ENCODE peak calls at places on chromosomes 13 and 19, in six cellular contexts. N, V, X, I, S and P are unnamed samples.

GRCh38 chr19:52007436-52007804 is 591 bp downstream of the ZNF615 start:
- DNase-seq in N (no peak), I (no peak), X (peak; percentile 16), V (no peak), S (no peak), P (no peak)

GRCh38 chr13:74306496-74306895 is 172.3 kb upstream of the KLF12 start:
- DNase-seq in X (no peak), S (peak; percentile 45), N (no peak), V (no peak), I (no peak), P (no peak)

GRCh38 chr13:32284927-32285632 is 30.1 kb downstream of the ZAR1L start:
- DNase-seq in I (no peak), N (peak; percentile 37), V (no peak), X (no peak), S (peak; percentile 82), P (no peak)

GRCh38 chr19:16233081-16233776 is 35.5 kb downstream of the AP1M1 start:
- DNase-seq in S (no peak), V (no peak), I (no peak), N (no peak), X (no peak), P (no peak)

GRCh38 chr19:10454267-10454666 is 33.9 kb downstream of the PDE4A start:
- DNase-seq in X (no peak), S (peak; percentile 18), I (no peak), N (no peak), V (no peak), P (no peak)

GRCh38 chr19:38213911-38214625 is 10.0 kb downstream of the DPF1 start:
- DNase-seq in S (peak; percentile 61), N (no peak), V (no peak), I (no peak), X (no peak), P (no peak)

GRCh38 chr19:8017808-8018207 is 12.4 kb upstream of the ELAVL1 start:
- DNase-seq in S (no peak), V (no peak), X (no peak), N (no peak), I (no peak), P (no peak)

GRCh38 chr19:43711751-43712355 is 4.0 kb upstream of the IRGC start:
- DNase-seq in I (no peak), V (no peak), N (no peak), S (no peak), X (no peak), P (no peak)

GRCh38 chr13:39855236-39855635 is 199.8 kb downstream of the COG6 start:
- DNase-seq in S (no peak), I (no peak), V (no peak), N (no peak), X (no peak), P (no peak)

GRCh38 chr19:6729573-6730152 is 7.7 kb downstream of the GPR108 start:
- DNase-seq in V (peak; percentile 78), N (no peak), I (no peak), S (no peak), X (no peak), P (no peak)

GRCh38 chr13:108700421-108701170 is 71.2 kb downstream of the MYO16 start:
- DNase-seq in I (no peak), V (no peak), S (peak; percentile 71), X (peak; percentile 11), N (no peak), P (no peak)

GRCh38 chr19:6126335-6126974 is 9.0 kb upstream of the ACSBG2 start:
- DNase-seq in V (no peak), X (peak; percentile 50), N (no peak), I (no peak), S (peak; percentile 71), P (peak; percentile 66)

GRCh38 chr13:50493683-50494082 is 349.8 kb downstream of the DLEU7 start:
- DNase-seq in S (no peak), I (no peak), V (no peak), X (no peak), N (no peak), P (no peak)

GRCh38 chr13:28320884-28321574 is 173.9 kb downstream of the FLT1 start:
- DNase-seq in V (no peak), X (no peak), N (no peak), I (no peak), S (peak; percentile 84), P (no peak)

GRCh38 chr19:48239120-48239519 is 16.6 kb downstream of the CARD8 start:
- DNase-seq in N (no peak), X (no peak), V (no peak), S (no peak), I (no peak), P (no peak)

GRCh38 chr13:64314286-64314685 is 2898.6 kb upstream of the PCDH20 start:
- DNase-seq in N (no peak), V (no peak), X (no peak), I (no peak), S (peak; percentile 61), P (no peak)

GRCh38 chr19:27734496-27735220 is 1478.3 kb downstream of the UQCRFS1 start:
- DNase-seq in V (no peak), S (no peak), X (no peak), I (no peak), N (no peak), P (no peak)

GRCh38 chr13:33109801-33110200 is 93.6 kb downstream of the KL start:
- DNase-seq in X (no peak), V (no peak), I (no peak), S (no peak), N (no peak), P (no peak)

GRCh38 chr19:46073268-46073922 is 32.6 kb upstream of the IGFL4 start:
- DNase-seq in V (no peak), S (peak; percentile 5), I (no peak), N (no peak), X (no peak), P (no peak)

GRCh38 chr13:101417043-101417406 is 717 bp upstream of the NALCN start:
- DNase-seq in V (no peak), I (no peak), X (no peak), N (no peak), S (peak; percentile 84), P (no peak)

GRCh38 chr13:114131581-114132418 is 623 bp downstream of the RASA3 start:
- DNase-seq in I (no peak), X (no peak), N (no peak), S (no peak), V (peak; percentile 26), P (no peak)

GRCh38 chr13:40549500-40550094 is 116.8 kb downstream of the FOXO1 start:
- DNase-seq in V (no peak), I (no peak), X (no peak), N (no peak), S (no peak), P (peak; percentile 43)

GRCh38 chr13:91216928-91217700 is 130.4 kb upstream of the MIR17HG start:
- DNase-seq in X (no peak), N (no peak), I (no peak), S (no peak), V (no peak), P (peak; percentile 82)

GRCh38 chr19:4794971-4795370 is 3.4 kb downstream of the FEM1A start:
- DNase-seq in I (no peak), N (no peak), V (no peak), X (no peak), S (no peak), P (no peak)
- H3K4me3 ChIP-seq in I (no peak overlapping the region), N (no peak overlapping the region), V (no peak overlapping the region), X (no peak overlapping the region), S (no peak overlapping the region), P (no peak overlapping the region)

GRCh38 chr19:41352279-41352608 is 1.5 kb downstream of the TGFB1 start:
- DNase-seq in N (no peak), I (no peak), X (no peak), S (no peak), V (no peak), P (no peak)

GRCh38 chr19:41351339-41352245 is 2.1 kb downstream of the TGFB1 start:
- DNase-seq in S (peak; percentile 42), I (no peak), N (peak; percentile 74), V (peak; percentile 73), X (peak; percentile 65), P (peak; percentile 66)

GRCh38 chr19:41354343-41354974 is 737 bp upstream of the TGFB1 start:
- DNase-seq in N (no peak), S (no peak), V (no peak), X (no peak), I (no peak), P (no peak)

GRCh38 chr19:41353466-41354342 is at the start of gene TGFB1:
- DNase-seq in N (peak; percentile 87), I (peak; percentile 78), V (peak; percentile 91), S (peak; percentile 87), X (peak; percentile 92), P (peak; percentile 87)

DNA sequence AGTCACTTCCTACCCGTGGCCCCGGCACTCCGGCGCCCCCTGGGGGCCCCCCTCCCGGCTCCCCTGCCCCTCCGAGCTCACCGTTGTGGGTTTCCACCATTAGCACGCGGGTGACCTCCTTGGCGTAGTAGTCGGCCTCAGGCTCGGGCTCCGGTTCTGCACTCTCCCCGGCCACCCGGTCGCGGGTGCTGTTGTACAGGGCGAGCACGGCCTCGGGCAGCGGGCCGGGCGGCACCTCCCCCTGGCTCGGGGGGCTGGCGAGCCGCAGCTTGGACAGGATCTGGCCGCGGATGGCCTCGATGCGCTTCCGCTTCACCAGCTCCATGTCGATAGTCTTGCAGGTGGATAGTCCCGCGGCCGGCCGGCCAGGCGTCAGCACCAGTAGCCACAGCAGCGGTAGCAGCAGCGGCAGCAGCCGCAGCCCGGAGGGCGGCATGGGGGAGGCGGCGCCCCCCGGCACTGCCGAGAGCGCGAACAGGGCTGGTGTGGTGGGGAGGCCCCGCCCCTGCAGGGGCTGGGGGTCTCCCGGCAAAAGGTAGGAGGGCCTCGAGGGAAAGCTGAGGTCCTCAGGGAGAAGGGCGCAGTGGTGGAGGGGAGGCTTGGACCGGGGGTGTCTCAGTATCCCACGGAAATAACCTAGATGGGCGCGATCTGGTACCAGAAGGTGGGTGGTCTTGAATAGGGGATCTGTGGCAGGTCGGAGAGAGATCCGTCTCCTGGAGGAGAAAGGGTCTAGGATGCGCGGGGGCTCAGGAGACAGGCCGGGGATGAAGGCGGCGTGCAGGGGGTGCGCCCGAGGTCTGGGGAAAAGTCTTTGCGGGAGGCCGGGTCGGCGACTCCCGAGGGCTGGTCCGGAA is 885 bp downstream of the TGFB1 start:
- DNase-seq in X (peak; percentile 73), N (peak; percentile 65), I (no peak), V (peak; percentile 77), S (peak; percentile 44), P (peak; percentile 64)
- TF ChIP-seq CTCF in X (peak; percentile 47), N (peak; percentile 3), I (no peak), V (peak; percentile 30), S (peak; percentile 55), P (peak; percentile 70)

GRCh38 chr13:26873174-26873698 is 112.7 kb upstream of the GPR12 start:
- DNase-seq in I (no peak), V (no peak), X (no peak), S (no peak), N (no peak), P (no peak)
- H3K27me3 ChIP-seq in I (no peaks in the 10 kb centered on the region), V (no peaks in the 10 kb centered on the region), X (peaks cover 12% of the 10 kb centered on the region), S (no peaks in the 10 kb centered on the region), N (no peaks in the 10 kb centered on the region), P (no peaks in the 10 kb centered on the region)

GRCh38 chr19:19404879-19405860 is at the start of gene GATAD2A:
- DNase-seq in N (peak; percentile 90), V (peak; percentile 96), I (peak; percentile 93), X (peak; percentile 98), S (peak; percentile 89), P (peak; percentile 93)

GRCh38 chr19:19399733-19400438 is 5.6 kb upstream of the GATAD2A start:
- DNase-seq in I (no peak), X (no peak), V (no peak), S (peak; percentile 38), N (no peak), P (no peak)

GRCh38 chr19:19403373-19403901 is 2.0 kb upstream of the GATAD2A start:
- DNase-seq in N (no peak), S (peak; percentile 44), X (no peak), I (no peak), V (no peak), P (no peak)

GRCh38 chr19:19405919-19406877 is 723 bp downstream of the GATAD2A start:
- DNase-seq in X (peak; percentile 75), V (peak; percentile 69), S (peak; percentile 60), N (peak; percentile 38), I (no peak), P (peak; percentile 55)

GRCh38 chr19:19402656-19403372 is 2.7 kb upstream of the GATAD2A start:
- DNase-seq in X (no peak), I (no peak), N (no peak), V (no peak), S (no peak), P (no peak)
- H3K4me3 ChIP-seq in X (no peak overlapping the region), I (no peak overlapping the region), N (no peak overlapping the region), V (no peak overlapping the region), S (no peak overlapping the region), P (no peak overlapping the region)